ENCODE peak calls at places on chromosomes 7 and 10, in seven cellular contexts. F is BJ, E is AG04449, W is mammary epithelial cell, D is WERI-Rb-1, K is tibial artery, I is glutamatergic neuron. O is an unnamed sample.

GRCh38 chr10:22456486-22456885 is 111.2 kb downstream of the SPAG6 start:
- DNase-seq in F (no peak), E (no peak), W (no peak), D (no peak), K (no peak), I (peak), O (no peak)

GRCh38 chr10:106711313-106711906 is 453.1 kb downstream of the SORCS1 start:
- DNase-seq in F (no peak), E (no peak), W (peak), D (peak), K (no peak), I (peak), O (peak)

GRCh38 chr10:42939685-42940366 is 137.0 kb upstream of the RET start:
- DNase-seq in F (no peak), E (no peak), W (no peak), D (no peak), K (no peak), I (no peak), O (no peak)

GRCh38 chr7:12303507-12303906 is 92.4 kb downstream of the TMEM106B start:
- DNase-seq in F (no peak), E (no peak), W (no peak), D (no peak), K (no peak), I (no peak), O (no peak)

GRCh38 chr10:124460144-124460543 is 1.5 kb upstream of the LHPP start:
- DNase-seq in F (no peak), E (no peak), W (no peak), D (no peak), K (no peak), I (no peak), O (no peak)

GRCh38 chr10:93438796-93439253 is 43.3 kb downstream of the MYOF start:
- DNase-seq in F (no peak), E (no peak), W (peak), D (no peak), K (no peak), I (no peak), O (no peak)

GRCh38 chr7:91280604-91281003 is 16.4 kb downstream of the FZD1 start:
- DNase-seq in F (no peak), E (no peak), W (no peak), D (no peak), K (no peak), I (no peak), O (no peak)

GRCh38 chr7:157013602-157014549 is 3.4 kb upstream of the MNX1 start:
- DNase-seq in F (no peak), E (no peak), W (no peak), D (peak), K (no peak), I (no peak), O (no peak)

GRCh38 chr7:149713061-149713730 is 60.2 kb downstream of the ZNF467 start:
- DNase-seq in F (no peak), E (no peak), W (no peak), D (no peak), K (no peak), I (no peak), O (no peak)

GRCh38 chr10:124745678-124746077 is 1.5 kb upstream of the FAM53B start:
- DNase-seq in F (no peak), E (no peak), W (peak), D (no peak), K (no peak), I (no peak), O (no peak)

GRCh38 chr10:101451589-101452190 is 97.7 kb downstream of the BTRC start:
- DNase-seq in F (no peak), E (no peak), W (no peak), D (peak), K (no peak), I (peak), O (no peak)

GRCh38 chr7:134795231-134795630 is 15.8 kb downstream of the CALD1 start:
- DNase-seq in F (no peak), E (no peak), W (no peak), D (no peak), K (no peak), I (no peak), O (no peak)

GRCh38 chr10:50972591-50972990 is 87.2 kb upstream of the A1CF start:
- DNase-seq in F (no peak), E (no peak), W (no peak), D (no peak), K (no peak), I (no peak), O (no peak)

GRCh38 chr7:24858108-24858977 is 101.1 kb upstream of the GSDME start:
- DNase-seq in F (no peak), E (no peak), W (no peak), D (no peak), K (no peak), I (no peak), O (no peak)

GRCh38 chr7:8360564-8361153 is 72.8 kb upstream of the NXPH1 start:
- DNase-seq in F (no peak), E (no peak), W (peak), D (no peak), K (no peak), I (no peak), O (no peak)

GRCh38 chr7:85471740-85472139 is 284.9 kb upstream of the SEMA3D start:
- DNase-seq in F (peak), E (peak), W (peak), D (no peak), K (no peak), I (no peak), O (no peak)

DNA sequence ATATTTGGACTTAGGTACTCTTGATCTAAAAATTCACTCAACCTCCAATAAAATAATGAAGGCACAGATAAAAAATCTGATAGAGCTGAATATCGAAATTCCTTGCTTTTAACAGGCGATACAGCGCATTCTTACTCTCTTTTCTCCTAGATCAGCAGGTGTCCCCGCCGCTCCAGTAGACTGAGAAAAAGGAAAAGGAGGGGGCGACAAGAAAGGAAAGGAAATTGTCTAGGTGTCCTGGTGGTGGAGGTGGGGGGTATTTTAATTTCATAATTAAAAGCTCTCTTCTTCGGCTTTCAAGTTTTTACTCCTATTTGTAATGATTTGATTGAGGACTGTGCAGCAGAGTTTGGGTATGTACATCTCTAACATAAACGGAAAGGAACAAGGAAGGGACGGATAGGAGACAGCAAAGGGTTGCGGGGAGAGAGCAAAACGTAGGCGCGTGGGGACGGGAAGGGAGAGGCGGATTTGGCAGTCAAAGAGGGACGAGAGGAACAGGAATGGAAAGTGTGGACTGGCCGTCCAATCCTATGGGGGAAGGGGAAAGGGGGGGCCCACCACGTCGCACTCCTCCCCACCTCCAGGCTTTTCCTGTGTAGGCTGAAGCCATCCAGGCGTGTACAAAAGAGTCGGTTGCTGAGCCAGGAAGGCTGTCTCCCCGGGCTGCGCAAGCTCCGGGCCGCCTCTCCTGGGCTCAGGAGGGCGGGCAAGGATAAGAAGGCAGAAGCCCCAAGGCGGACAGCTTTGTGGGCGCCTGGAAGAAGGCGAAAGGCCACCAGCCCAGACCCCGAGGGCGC is 875 bp upstream of the HECTD2 start:
- DNase-seq in F (no peak), E (no peak), W (peak), D (peak), K (peak), I (peak), O (peak)
- TF ChIP-seq CTCF in F (no peak), E (no peak), W (peak), D (no peak), K (peak), I (no peak), O (no peak)

DNA sequence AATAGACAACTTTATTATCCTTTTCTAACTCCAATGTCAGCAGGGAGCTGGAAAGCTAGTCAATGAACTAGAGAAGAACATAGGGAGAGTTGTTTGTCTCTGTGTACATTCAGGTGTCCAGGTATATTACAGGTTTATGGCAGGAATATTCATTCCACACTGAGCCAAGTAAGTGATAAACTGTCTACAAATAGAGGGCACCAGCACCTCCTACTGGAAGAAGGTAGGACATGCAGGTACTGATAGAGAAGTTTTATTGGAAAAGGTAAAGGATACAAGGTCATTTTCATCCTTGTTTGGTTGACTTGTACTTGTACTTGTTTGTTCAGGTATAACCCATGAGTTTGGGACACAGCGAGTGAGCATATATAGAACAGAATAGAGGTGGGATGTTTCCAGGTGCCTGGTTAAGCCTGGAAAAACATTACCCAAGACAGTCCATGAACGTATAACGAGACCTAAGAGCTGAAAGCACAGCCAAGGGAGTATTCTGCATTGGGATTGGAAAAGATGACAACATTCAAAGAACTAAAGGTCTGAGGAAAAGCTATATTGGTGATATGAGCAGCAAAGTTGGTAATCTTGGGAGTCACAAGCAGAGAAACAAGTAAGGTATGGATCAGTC is 61.4 kb upstream of the PPP1R3C start:
- DNase-seq in F (no peak), E (no peak), W (peak), D (peak), K (no peak), I (no peak), O (no peak)
- TF ChIP-seq CTCF in F (peak), E (peak), W (peak), D (peak), K (peak), I (peak), O (peak)

GRCh38 chr7:1761097-1761496 is 91.0 kb downstream of the ELFN1 start:
- DNase-seq in F (no peak), E (no peak), W (no peak), D (no peak), K (no peak), I (no peak), O (no peak)

GRCh38 chr7:1757601-1758000 is 87.5 kb downstream of the ELFN1 start:
- DNase-seq in F (no peak), E (no peak), W (no peak), D (no peak), K (no peak), I (no peak), O (no peak)

GRCh38 chr7:1758859-1759521 is 88.9 kb downstream of the ELFN1 start:
- DNase-seq in F (no peak), E (no peak), W (no peak), D (no peak), K (peak), I (no peak), O (no peak)

GRCh38 chr7:1755783-1756626 is 85.9 kb downstream of the ELFN1 start:
- DNase-seq in F (no peak), E (no peak), W (no peak), D (no peak), K (no peak), I (no peak), O (no peak)

DNA sequence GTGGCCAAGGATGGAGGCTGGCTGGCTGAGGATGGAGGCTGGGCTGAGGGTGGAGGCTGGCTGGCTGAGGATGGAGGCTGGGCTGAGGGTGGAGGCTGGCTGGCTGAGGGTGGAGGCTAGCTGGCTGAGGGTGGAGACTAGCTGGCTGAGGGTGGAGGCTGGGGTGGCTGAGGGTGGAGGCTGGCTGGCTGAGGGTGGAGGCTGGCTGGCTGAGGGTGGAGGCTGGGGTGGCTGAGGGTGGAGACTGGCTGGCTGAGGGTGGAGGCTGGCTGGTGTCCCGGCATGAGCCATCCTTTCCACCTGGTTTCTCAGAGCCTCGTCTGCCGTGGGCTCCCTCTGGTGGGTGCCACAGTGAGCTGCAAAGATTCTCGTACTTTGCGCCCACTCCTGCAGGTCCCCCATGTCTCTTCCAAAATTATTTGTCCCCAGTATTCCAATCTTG is 88.4 kb downstream of the ELFN1 start:
- DNase-seq in F (no peak), E (no peak), W (peak), D (peak), K (peak), I (no peak), O (no peak)
- TF ChIP-seq CTCF in F (peak), E (peak), W (peak), D (peak), K (peak), I (peak), O (peak)

DNA sequence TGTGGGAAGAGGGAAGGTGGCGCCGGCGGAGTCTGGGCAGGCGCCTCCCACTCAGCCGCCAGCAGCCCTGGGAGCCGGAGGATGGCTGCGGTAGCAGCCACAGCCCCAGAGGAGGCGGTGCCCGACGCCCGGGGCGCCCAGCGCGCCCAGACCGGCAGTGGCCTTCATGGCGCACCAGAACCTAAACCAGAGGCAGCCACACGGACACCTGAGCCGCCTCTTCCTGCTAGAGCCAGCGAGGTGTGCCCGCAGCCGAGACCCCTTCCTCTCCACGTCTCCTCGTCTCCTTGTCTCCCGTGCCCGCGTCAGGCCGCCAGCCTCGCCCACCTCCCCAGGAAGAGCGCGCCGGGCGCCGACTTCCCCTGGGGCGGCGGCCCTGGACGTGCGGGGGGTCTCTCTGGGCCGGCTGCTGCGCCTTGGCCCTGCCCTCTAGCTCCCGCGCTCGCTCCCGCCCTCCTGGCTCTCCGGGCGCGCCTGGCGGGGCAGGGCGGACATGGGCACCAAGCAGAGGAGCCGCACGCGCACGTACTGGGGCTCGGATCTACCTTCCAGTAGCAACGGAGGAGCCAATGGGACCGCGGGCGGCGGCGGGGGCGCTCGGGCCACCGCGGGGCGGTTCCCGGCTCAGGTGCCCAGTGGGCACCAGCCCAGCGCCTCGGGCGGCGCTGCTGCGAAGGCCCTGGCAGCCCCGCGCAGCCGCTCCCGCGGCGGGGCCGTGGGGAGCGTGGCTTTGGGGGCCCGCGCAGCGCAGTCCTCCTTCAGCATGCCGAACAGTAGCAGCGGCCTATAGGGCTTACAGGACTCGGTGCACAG is 33.0 kb upstream of the SFTPD start:
- DNase-seq in F (no peak), E (no peak), W (peak), D (peak), K (peak), I (peak), O (peak)
- TF ChIP-seq CTCF in F (no peak), E (peak), W (peak), D (peak), K (no peak), I (no peak), O (no peak)

DNA sequence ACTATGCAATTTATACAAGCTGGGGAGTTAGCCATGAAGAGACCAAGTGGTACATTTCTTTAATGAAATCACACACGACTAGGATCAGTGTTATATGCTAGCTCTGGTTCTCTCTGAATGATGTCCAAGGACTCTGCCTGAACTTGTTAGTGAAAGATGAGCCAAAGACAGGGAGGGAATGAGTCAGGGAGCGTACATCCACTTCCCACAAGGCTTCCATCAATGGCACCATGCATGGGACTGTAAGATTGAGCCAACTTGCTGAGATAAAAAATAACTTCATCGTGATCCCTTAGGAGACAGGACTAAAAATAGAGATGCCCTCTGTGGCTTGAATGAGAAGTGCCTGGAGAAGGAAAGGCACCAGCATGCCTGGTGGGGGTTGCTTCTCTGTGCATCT is 629.7 kb downstream of the ACTR3B start:
- DNase-seq in F (no peak), E (no peak), W (peak), D (no peak), K (no peak), I (no peak), O (no peak)
- TF ChIP-seq CTCF in F (no peak), E (no peak), W (no peak), D (no peak), K (no peak), I (no peak), O (no peak)

GRCh38 chr7:155296788-155297516 is 726 bp upstream of the INSIG1 start:
- DNase-seq in F (peak), E (no peak), W (peak), D (no peak), K (peak), I (peak), O (no peak)
- TF ChIP-seq CTCF in F (no peak), E (peak), W (peak), D (no peak), K (peak), I (no peak), O (peak)

GRCh38 chr10:71647526-71648354 is 71.8 kb downstream of the C10orf105 start:
- DNase-seq in F (no peak), E (no peak), W (no peak), D (no peak), K (no peak), I (peak), O (peak)
- TF ChIP-seq CTCF in F (peak), E (peak), W (peak), D (peak), K (no peak), I (peak), O (peak)

O was measured in neural crest cell.